ENCODE peak calls at places on chromosome 19, in five cellular contexts. P, L, W, H and I are unnamed samples.
A peak's percentile ranks its signal among the peaks of the same experiment; 100 is the strongest.

GRCh38 chr19:23283925-23284324 is 33.7 kb upstream of the ZNF724 start:
- DNase-seq in W (peak; percentile 55), H (peak; percentile 88), L (peak; percentile 51), P (peak; percentile 24), I (peak; percentile 40)

GRCh38 chr19:8881512-8881911 is 49.3 kb downstream of the MBD3L1 start:
- DNase-seq in P (no peak), L (no peak), W (no peak), H (no peak), I (no peak)

GRCh38 chr19:6725513-6726231 is 5.2 kb upstream of the C3 start:
- DNase-seq in P (no peak), W (no peak), L (no peak), H (no peak), I (no peak)

GRCh38 chr19:58229255-58229639 is 533 bp downstream of the ZNF544 start:
- DNase-seq in H (peak; percentile 71), L (peak; percentile 47), W (peak; percentile 65), P (peak; percentile 50), I (no peak)

GRCh38 chr19:566403-566802 is 6.0 kb upstream of the BSG start:
- DNase-seq in H (peak; percentile 25), L (peak; percentile 69), P (no peak), W (no peak), I (no peak)

GRCh38 chr19:10390652-10391286 is 10.4 kb upstream of the TYK2 start:
- DNase-seq in P (peak; percentile 84), L (peak; percentile 82), W (peak; percentile 81), H (peak; percentile 92), I (peak; percentile 53)

GRCh38 chr19:19381007-19381926 is 24.2 kb upstream of the GATAD2A start:
- DNase-seq in L (no peak), W (no peak), P (peak; percentile 26), H (no peak), I (peak; percentile 64)

GRCh38 chr19:7013678-7014077 is 7.6 kb downstream of the MBD3L2B start:
- DNase-seq in H (no peak), L (no peak), P (peak; percentile 84), W (no peak), I (no peak)

GRCh38 chr19:15913830-15914229 is 16.0 kb upstream of the CYP4F2 start:
- DNase-seq in H (no peak), P (no peak), L (no peak), W (no peak), I (no peak)

GRCh38 chr19:55670280-55671053 is 4.6 kb upstream of the EPN1 start:
- DNase-seq in W (peak; percentile 27), P (no peak), L (no peak), H (no peak), I (peak; percentile 21)

GRCh38 chr19:6534451-6535093 is 3.7 kb downstream of the TNFSF9 start:
- DNase-seq in P (no peak), H (peak; percentile 65), W (peak; percentile 53), L (no peak), I (no peak)

GRCh38 chr19:8640402-8641004 is 10.1 kb downstream of the NFILZ start:
- DNase-seq in W (no peak), L (peak; percentile 46), P (no peak), H (no peak), I (no peak)

GRCh38 chr19:17560205-17560595 is 4.8 kb downstream of the COLGALT1 start:
- DNase-seq in W (no peak), H (no peak), P (no peak), L (peak; percentile 60), I (no peak)

GRCh38 chr19:7196721-7197168 is 97.5 kb downstream of the INSR start:
- DNase-seq in P (no peak), W (no peak), H (no peak), L (peak; percentile 44), I (no peak)

GRCh38 chr19:548841-549830 is 5.3 kb downstream of the GZMM start:
- DNase-seq in H (no peak), L (no peak), W (no peak), P (no peak), I (no peak)

GRCh38 chr19:53951436-53951835 is 11.3 kb upstream of the CACNG8 start:
- DNase-seq in L (no peak), P (no peak), H (peak; percentile 51), W (no peak), I (no peak)

GRCh38 chr19:29943615-29944014 is 1.6 kb downstream of the URI1 start:
- DNase-seq in W (no peak), H (no peak), P (no peak), L (no peak), I (no peak)

GRCh38 chr19:37309834-37310575 is 60.9 kb upstream of the ZNF527 start:
- DNase-seq in P (no peak), H (peak; percentile 64), W (no peak), L (peak; percentile 25), I (no peak)

GRCh38 chr19:31591258-31591657 is 242.0 kb upstream of the TSHZ3 start:
- DNase-seq in P (no peak), H (no peak), L (no peak), W (no peak), I (no peak)

GRCh38 chr19:6066661-6067646 is 43.3 kb downstream of the RFX2 start:
- DNase-seq in L (peak; percentile 95), H (peak; percentile 98), W (peak; percentile 98), P (peak; percentile 92), I (no peak)

GRCh38 chr19:17240855-17241399 is 4.8 kb downstream of the NR2F6 start:
- DNase-seq in H (no peak), P (no peak), L (no peak), W (no peak), I (no peak)

GRCh38 chr19:3618144-3618810 is 8.3 kb downstream of the CACTIN start:
- DNase-seq in H (peak; percentile 79), L (peak; percentile 71), W (peak; percentile 78), P (peak; percentile 29), I (peak; percentile 97)

GRCh38 chr19:917323-918151 is at the start of gene KISS1R:
- DNase-seq in P (peak; percentile 23), W (peak; percentile 93), L (peak; percentile 74), H (peak; percentile 93), I (no peak)

GRCh38 chr19:16160943-16161560 is 12.3 kb downstream of the CIB3 start:
- DNase-seq in L (peak; percentile 43), P (peak; percentile 98), W (no peak), H (no peak), I (no peak)

GRCh38 chr19:2475018-2475701 is 767 bp upstream of the GADD45B start:
- DNase-seq in L (peak; percentile 77), W (peak; percentile 65), P (peak; percentile 58), H (peak; percentile 59), I (peak; percentile 72)

GRCh38 chr19:2477141-2477710 is 1.3 kb downstream of the GADD45B start:
- DNase-seq in W (peak; percentile 44), L (peak; percentile 69), P (peak; percentile 50), H (no peak), I (peak; percentile 47)

GRCh38 chr19:2477732-2478191 is 1.8 kb downstream of the GADD45B start:
- DNase-seq in W (no peak), H (no peak), L (peak; percentile 29), P (peak; percentile 35), I (peak; percentile 56)

GRCh38 chr19:2475702-2476450 is at the start of gene GADD45B:
- DNase-seq in L (peak; percentile 98), H (peak; percentile 97), W (peak; percentile 98), P (peak; percentile 95), I (peak; percentile 99)

DNA sequence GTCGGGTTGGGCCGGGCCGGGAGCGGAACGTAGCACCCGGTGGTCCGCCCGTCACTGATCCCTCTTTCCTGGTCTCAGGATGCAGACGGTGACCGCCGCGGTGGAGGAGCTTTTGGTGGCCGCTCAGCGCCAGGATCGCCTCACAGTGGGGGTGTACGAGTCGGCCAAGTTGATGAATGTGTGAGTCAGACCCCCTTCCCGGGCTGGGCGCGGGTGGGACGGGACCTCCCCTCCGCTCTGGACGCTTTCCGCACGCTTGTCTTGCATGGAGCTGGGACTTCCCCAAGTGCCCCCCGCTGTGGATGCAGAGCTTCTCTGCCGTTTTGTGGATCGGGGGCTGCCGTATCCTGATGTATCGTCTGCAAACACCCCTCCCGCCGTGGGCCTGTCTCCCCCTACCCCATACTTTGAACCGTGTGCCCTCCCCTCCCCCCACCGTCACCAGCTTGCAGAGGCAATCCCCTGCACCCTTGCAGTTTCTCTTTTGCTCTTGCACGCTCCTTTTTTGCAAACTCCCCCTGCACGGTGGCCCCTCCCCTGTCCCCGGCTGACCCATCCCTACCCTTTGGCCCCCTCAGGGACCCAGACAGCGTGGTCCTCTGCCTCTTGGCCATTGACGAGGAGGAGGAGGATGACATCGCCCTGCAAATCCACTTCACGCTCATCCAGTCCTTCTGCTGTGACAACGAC is 669 bp downstream of the GADD45B start:
- DNase-seq in P (peak; percentile 39), L (peak; percentile 60), W (peak; percentile 73), H (peak; percentile 74), I (peak; percentile 65)
- TF ChIP-seq EZH2phosphoT487 in P (no peak), L (no peak), W (no peak), H (no peak), I (no peak)

DNA sequence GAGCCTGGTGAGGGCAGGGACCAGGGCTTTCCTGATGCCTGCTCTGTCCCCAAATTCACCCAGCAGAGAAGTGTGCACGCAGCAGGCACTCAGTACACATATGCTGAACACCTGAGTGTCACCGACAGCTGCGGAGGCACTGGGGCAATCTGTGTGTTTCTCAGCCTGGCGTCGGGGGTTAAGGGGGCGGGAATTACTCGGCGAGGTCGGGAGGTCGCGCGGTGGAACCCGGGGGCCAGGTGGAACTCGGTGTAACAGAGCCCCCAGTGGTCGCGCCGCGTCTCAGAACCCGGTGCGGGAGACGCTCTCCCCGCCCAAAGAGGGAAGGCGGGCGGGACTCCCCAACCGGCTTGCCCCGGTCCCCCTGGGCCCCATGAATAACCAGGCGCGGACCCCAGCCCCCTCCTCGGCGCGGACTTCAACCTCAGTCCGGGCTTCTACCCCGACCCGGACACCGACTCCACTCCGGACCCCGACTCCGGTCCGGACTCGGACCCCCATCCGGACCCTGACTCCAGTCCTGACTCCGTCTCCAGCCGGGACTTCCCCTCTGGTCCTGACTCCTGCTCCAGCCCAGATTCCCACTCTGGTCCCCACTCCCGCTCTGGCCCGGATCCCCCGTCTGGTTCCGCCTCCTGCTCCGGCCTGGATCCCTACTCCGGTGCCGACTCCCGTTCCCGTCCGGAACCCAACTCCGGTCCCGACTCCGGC is at the start of gene SELENOV:
- DNase-seq in P (no peak), L (peak; percentile 61), W (peak; percentile 87), H (peak; percentile 94), I (no peak)
- TF ChIP-seq EZH2phosphoT487 in P (no peak), L (no peak), W (no peak), H (no peak), I (no peak)

GRCh38 chr19:12187625-12188024 is 24.7 kb downstream of the ZNF136 start:
- DNase-seq in W (no peak), H (no peak), P (peak; percentile 7), L (no peak), I (no peak)
- TF ChIP-seq EZH2phosphoT487 in W (no peak), H (no peak), P (no peak), L (no peak), I (no peak)

DNA sequence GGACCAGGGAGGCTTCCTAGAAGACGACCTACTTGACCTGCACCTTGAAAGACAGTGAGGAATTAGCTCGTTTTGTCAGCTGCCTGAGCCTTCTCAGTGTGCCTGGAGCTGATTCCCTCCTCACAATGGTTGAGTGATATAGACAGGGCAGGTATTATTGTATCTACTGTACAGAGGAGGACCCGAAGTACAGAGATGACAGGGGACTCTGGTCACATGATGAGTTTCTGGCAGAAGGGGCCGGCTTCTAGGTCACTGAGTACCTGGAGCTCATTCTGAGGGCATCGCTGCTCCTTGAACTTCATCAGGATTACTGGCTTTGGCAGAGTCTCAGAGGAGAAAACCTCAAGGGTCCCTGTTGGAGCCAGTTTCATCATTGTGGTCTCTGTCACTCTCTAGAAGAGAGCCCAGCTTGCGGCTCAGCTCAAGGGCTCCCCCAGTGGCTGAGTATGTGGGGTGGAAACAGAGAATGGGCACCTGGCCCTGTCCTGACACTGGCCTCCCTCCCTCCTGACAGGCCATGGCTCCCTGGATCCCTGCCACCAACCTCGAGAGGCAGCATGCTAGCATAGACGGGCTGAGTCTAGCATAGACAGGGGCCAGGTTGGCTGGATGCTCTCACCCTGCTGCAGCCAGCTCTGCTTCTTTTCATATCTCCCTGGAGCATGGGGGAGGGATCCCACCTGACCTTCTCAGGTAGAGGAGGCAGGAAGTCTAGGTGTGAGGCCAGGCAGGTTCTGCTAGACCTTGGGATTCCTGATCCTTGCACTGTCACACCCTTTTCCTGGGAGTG is 38.7 kb downstream of the NFIX start:
- DNase-seq in H (peak; percentile 87), P (peak; percentile 79), W (peak; percentile 69), L (peak; percentile 60), I (peak; percentile 46)
- TF ChIP-seq EZH2phosphoT487 in H (no peak), P (no peak), W (no peak), L (no peak), I (no peak)